ENCODE peak calls at places on chromosome 13, in eight cellular contexts. V, S, D, P, E, Y, U and H are unnamed samples.

GRCh38 chr13:29909975-29910674 is 59.7 kb upstream of the UBL3 start:
- DNase-seq in E (peak), P (no peak), U (no peak), V (no peak), S (no peak), D (peak), Y (peak), H (no peak)

GRCh38 chr13:75454497-75454896 is 27.5 kb downstream of the TBC1D4 start:
- DNase-seq in S (no peak), V (no peak), D (peak), P (no peak), Y (no peak), U (no peak), E (no peak), H (no peak)

GRCh38 chr13:114110091-114110829 is 22.2 kb downstream of the RASA3 start:
- DNase-seq in P (no peak), D (no peak), Y (peak), E (no peak), U (no peak), V (peak), S (peak), H (peak)

GRCh38 chr13:42392706-42393572 is 121.0 kb downstream of the AKAP11 start:
- DNase-seq in S (no peak), D (peak), P (no peak), V (no peak), E (no peak), Y (no peak), U (no peak), H (no peak)

GRCh38 chr13:29925457-29925856 is 75.0 kb upstream of the UBL3 start:
- DNase-seq in S (no peak), P (no peak), D (peak), U (peak), Y (peak), V (no peak), E (peak), H (no peak)

GRCh38 chr13:106234656-106235055 is 300.8 kb downstream of the EFNB2 start:
- DNase-seq in U (no peak), S (no peak), V (no peak), E (no peak), P (no peak), Y (no peak), D (no peak), H (no peak)

GRCh38 chr13:76912476-76912875 is 26.3 kb upstream of the KCTD12 start:
- DNase-seq in P (no peak), Y (no peak), U (no peak), S (no peak), D (no peak), V (no peak), E (no peak), H (no peak)

GRCh38 chr13:109483369-109483768 is 303.0 kb downstream of the IRS2 start:
- DNase-seq in E (peak), V (no peak), P (no peak), D (no peak), S (no peak), Y (no peak), U (no peak), H (no peak)

GRCh38 chr13:106156468-106156867 is 379.0 kb downstream of the EFNB2 start:
- DNase-seq in Y (peak), E (peak), V (no peak), U (peak), S (no peak), D (peak), P (no peak), H (no peak)

GRCh38 chr13:102815788-102816187 is 16.9 kb downstream of the BIVM start:
- DNase-seq in P (no peak), U (no peak), S (no peak), D (no peak), Y (no peak), E (no peak), V (no peak), H (no peak)

GRCh38 chr13:38687246-38688229 is 661 bp downstream of the FREM2 start:
- DNase-seq in V (peak), D (peak), Y (no peak), P (peak), E (no peak), S (no peak), U (no peak), H (peak)

GRCh38 chr13:99577934-99578917 is 77.0 kb downstream of the TM9SF2 start:
- DNase-seq in P (no peak), E (peak), U (no peak), Y (peak), D (no peak), S (no peak), V (no peak), H (no peak)
- TF ChIP-seq CTCF in P (no peak), E (peak), U (peak), Y (peak), D (peak), S (peak), V (peak), H (no peak)

DNA sequence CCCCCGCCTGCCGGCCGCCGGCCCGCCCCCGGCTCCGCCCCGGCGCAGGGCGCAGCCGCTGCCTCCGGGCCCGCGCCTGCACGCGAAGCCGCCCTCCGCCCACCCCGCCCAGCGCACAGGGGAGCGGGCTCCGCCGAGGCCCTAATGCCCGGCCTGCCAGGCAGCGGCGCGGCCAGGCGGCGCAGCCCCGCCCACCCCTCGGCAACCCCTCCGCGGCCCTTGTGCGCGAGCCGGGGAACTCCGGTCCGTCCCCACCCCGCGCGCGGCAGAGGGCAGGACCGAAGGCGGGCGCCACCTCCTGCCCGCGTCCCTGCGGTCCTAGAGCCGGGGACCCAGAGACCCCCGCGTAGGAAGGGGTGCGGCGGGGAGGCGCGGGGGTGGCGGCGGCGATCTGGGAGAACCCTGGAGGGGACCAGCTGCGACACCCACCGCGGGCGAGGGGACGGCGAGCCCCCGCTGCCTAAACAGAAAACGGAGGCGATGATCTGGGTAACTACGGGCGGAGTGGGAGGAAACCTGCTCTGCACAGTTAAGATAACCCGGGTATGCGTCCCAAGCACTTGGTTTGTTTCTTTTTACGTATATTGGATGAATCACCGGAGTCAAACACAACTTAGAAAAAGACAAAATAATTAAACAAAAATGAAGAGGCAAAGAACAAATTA is 351 bp upstream of the USP12 start:
- DNase-seq in V (peak), P (peak), D (peak), E (peak), U (peak), Y (peak), S (peak), H (peak)
- TF ChIP-seq CTCF in V (no peak), P (no peak), D (no peak), E (no peak), U (no peak), Y (no peak), S (no peak), H (no peak)

DNA sequence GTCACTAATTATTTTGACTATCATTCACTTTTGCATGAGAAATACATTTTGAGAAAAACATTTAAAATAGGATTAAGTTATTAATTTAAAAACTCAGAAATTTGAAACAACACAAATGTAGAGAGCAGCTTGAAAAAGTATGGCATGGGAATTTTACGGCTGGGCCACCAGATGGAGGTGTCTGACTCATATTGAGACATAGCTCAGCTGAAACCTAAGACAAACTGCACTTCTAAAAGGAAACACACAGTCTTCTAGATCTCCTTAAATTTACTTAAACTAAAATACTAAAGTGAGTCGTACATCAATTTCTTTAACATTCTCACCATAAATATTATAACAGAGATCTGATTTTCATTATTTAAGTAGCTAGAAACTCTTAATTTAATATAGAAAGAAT is 41.9 kb upstream of the POSTN start:
- DNase-seq in V (no peak), P (peak), E (peak), U (peak), D (peak), S (no peak), Y (peak), H (no peak)
- TF ChIP-seq CTCF in V (peak), P (peak), E (peak), U (peak), D (peak), S (peak), Y (peak), H (peak)

GRCh38 chr13:21061077-21061945 is at the start of gene LATS2:
- DNase-seq in S (peak), D (peak), Y (peak), E (peak), V (peak), U (peak), P (peak), H (peak)
- TF ChIP-seq CTCF in S (peak), D (no peak), Y (no peak), E (no peak), V (no peak), U (peak), P (no peak), H (no peak)

GRCh38 chr13:98103942-98104880 is 38.7 kb upstream of the FARP1 start:
- DNase-seq in D (peak), P (no peak), V (peak), Y (no peak), E (no peak), U (no peak), S (no peak), H (no peak)
- TF ChIP-seq CTCF in D (peak), P (no peak), V (peak), Y (peak), E (peak), U (peak), S (peak), H (peak)